ENCODE peak calls at places on chromosome 15, in four cellular contexts. One of them, this sample, is unnamed.

GRCh38 chr15:88376574-88377174 is 90.5 kb downstream of the MRPL46 start:
- DNase-seq in activated CD4-positive, alpha-beta T cell treated with anti-CD3 and anti-CD28 coated beads for 48 hours: no peak
- DNase-seq in nephron progenitor cell: no peak
- DNase-seq in tibial nerve: no peak
- DNase-seq in this sample: no peak

GRCh38 chr15:51801391-51801835 is 28.0 kb upstream of the TMOD3 start:
- DNase-seq in activated CD4-positive, alpha-beta T cell treated with anti-CD3 and anti-CD28 coated beads for 48 hours: peak
- DNase-seq in nephron progenitor cell: peak
- DNase-seq in tibial nerve: no peak
- DNase-seq in this sample: peak

GRCh38 chr15:40936709-40937666 is 7.8 kb downstream of the DLL4 start:
- DNase-seq in activated CD4-positive, alpha-beta T cell treated with anti-CD3 and anti-CD28 coated beads for 48 hours: no peak
- DNase-seq in nephron progenitor cell: no peak
- DNase-seq in tibial nerve: no peak
- DNase-seq in this sample: no peak

GRCh38 chr15:31379042-31379441 is 52.4 kb downstream of the KLF13 start:
- DNase-seq in activated CD4-positive, alpha-beta T cell treated with anti-CD3 and anti-CD28 coated beads for 48 hours: no peak
- DNase-seq in nephron progenitor cell: no peak
- DNase-seq in tibial nerve: no peak
- DNase-seq in this sample: no peak

GRCh38 chr15:77421370-77421700 is 647 bp downstream of the HMG20A start:
- DNase-seq in activated CD4-positive, alpha-beta T cell treated with anti-CD3 and anti-CD28 coated beads for 48 hours: no peak
- DNase-seq in nephron progenitor cell: no peak
- DNase-seq in tibial nerve: no peak
- DNase-seq in this sample: peak

GRCh38 chr15:36605626-36606263 is 26.3 kb downstream of the CDIN1 start:
- DNase-seq in activated CD4-positive, alpha-beta T cell treated with anti-CD3 and anti-CD28 coated beads for 48 hours: no peak
- DNase-seq in nephron progenitor cell: no peak
- DNase-seq in tibial nerve: no peak
- DNase-seq in this sample: no peak

GRCh38 chr15:62795171-62795570 is 247.4 kb upstream of the TPM1 start:
- DNase-seq in activated CD4-positive, alpha-beta T cell treated with anti-CD3 and anti-CD28 coated beads for 48 hours: no peak
- DNase-seq in nephron progenitor cell: no peak
- DNase-seq in tibial nerve: no peak
- DNase-seq in this sample: no peak

GRCh38 chr15:78103406-78104118 is 11.2 kb downstream of the SH2D7 start:
- DNase-seq in activated CD4-positive, alpha-beta T cell treated with anti-CD3 and anti-CD28 coated beads for 48 hours: peak
- DNase-seq in nephron progenitor cell: no peak
- DNase-seq in tibial nerve: no peak
- DNase-seq in this sample: no peak

GRCh38 chr15:69987492-69988482 is 109.9 kb downstream of the TLE3 start:
- DNase-seq in activated CD4-positive, alpha-beta T cell treated with anti-CD3 and anti-CD28 coated beads for 48 hours: no peak
- DNase-seq in nephron progenitor cell: no peak
- DNase-seq in tibial nerve: no peak
- DNase-seq in this sample: no peak

GRCh38 chr15:45314960-45315359 is 62.9 kb downstream of the SLC28A2 start:
- DNase-seq in activated CD4-positive, alpha-beta T cell treated with anti-CD3 and anti-CD28 coated beads for 48 hours: no peak
- DNase-seq in nephron progenitor cell: no peak
- DNase-seq in tibial nerve: no peak
- DNase-seq in this sample: no peak

GRCh38 chr15:92018535-92019239 is 165.2 kb downstream of the SLCO3A1 start:
- DNase-seq in activated CD4-positive, alpha-beta T cell treated with anti-CD3 and anti-CD28 coated beads for 48 hours: no peak
- DNase-seq in nephron progenitor cell: no peak
- DNase-seq in tibial nerve: no peak
- DNase-seq in this sample: no peak

GRCh38 chr15:57655087-57655486 is 51.4 kb upstream of the POLR2M start:
- DNase-seq in activated CD4-positive, alpha-beta T cell treated with anti-CD3 and anti-CD28 coated beads for 48 hours: no peak
- DNase-seq in nephron progenitor cell: no peak
- DNase-seq in tibial nerve: no peak
- DNase-seq in this sample: no peak

GRCh38 chr15:52172869-52173268 is 18.3 kb downstream of the GNB5 start:
- DNase-seq in activated CD4-positive, alpha-beta T cell treated with anti-CD3 and anti-CD28 coated beads for 48 hours: no peak
- DNase-seq in nephron progenitor cell: no peak
- DNase-seq in tibial nerve: no peak
- DNase-seq in this sample: no peak

GRCh38 chr15:61680260-61681037 is 379.8 kb downstream of the VPS13C start:
- DNase-seq in activated CD4-positive, alpha-beta T cell treated with anti-CD3 and anti-CD28 coated beads for 48 hours: no peak
- DNase-seq in nephron progenitor cell: no peak
- DNase-seq in tibial nerve: no peak
- DNase-seq in this sample: no peak

GRCh38 chr15:88091444-88092016 is 165.0 kb downstream of the NTRK3 start:
- DNase-seq in activated CD4-positive, alpha-beta T cell treated with anti-CD3 and anti-CD28 coated beads for 48 hours: no peak
- DNase-seq in nephron progenitor cell: no peak
- DNase-seq in tibial nerve: no peak
- DNase-seq in this sample: no peak

GRCh38 chr15:51861557-51862350 is 32.3 kb downstream of the TMOD3 start:
- DNase-seq in activated CD4-positive, alpha-beta T cell treated with anti-CD3 and anti-CD28 coated beads for 48 hours: peak
- DNase-seq in nephron progenitor cell: no peak
- DNase-seq in tibial nerve: no peak
- DNase-seq in this sample: no peak

GRCh38 chr15:83899670-83900069 is 245.7 kb downstream of the ADAMTSL3 start:
- DNase-seq in activated CD4-positive, alpha-beta T cell treated with anti-CD3 and anti-CD28 coated beads for 48 hours: no peak
- DNase-seq in nephron progenitor cell: no peak
- DNase-seq in tibial nerve: no peak
- DNase-seq in this sample: no peak

GRCh38 chr15:92244703-92245102 is 149.0 kb upstream of the ST8SIA2 start:
- DNase-seq in activated CD4-positive, alpha-beta T cell treated with anti-CD3 and anti-CD28 coated beads for 48 hours: no peak
- DNase-seq in nephron progenitor cell: no peak
- DNase-seq in tibial nerve: no peak
- DNase-seq in this sample: no peak

GRCh38 chr15:84799511-84800187 is 17.5 kb upstream of the ALPK3 start:
- DNase-seq in activated CD4-positive, alpha-beta T cell treated with anti-CD3 and anti-CD28 coated beads for 48 hours: no peak
- DNase-seq in nephron progenitor cell: no peak
- DNase-seq in tibial nerve: no peak
- DNase-seq in this sample: no peak